ENCODE peak calls at places on chromosomes 16 and 17, in eight cellular contexts. T, P, W, F, E, N, A and C are unnamed samples.

GRCh38 chr17:29760279-29760721 is 137.6 kb upstream of the CORO6 start:
- DNase-seq in T (no peak), P (peak; percentile 45), W (no peak), F (peak; percentile 23), E (no peak), N (no peak), A (peak; percentile 67), C (peak; percentile 22)

GRCh38 chr17:50422738-50423137 is 3.3 kb upstream of the ACSF2 start:
- DNase-seq in T (no peak), P (no peak), W (no peak), F (no peak), E (no peak), N (no peak), A (no peak), C (no peak)

GRCh38 chr17:78442648-78443128 is 64.2 kb downstream of the PGS1 start:
- DNase-seq in T (peak; percentile 93), P (peak; percentile 93), W (no peak), F (no peak), E (no peak), N (peak; percentile 87), A (no peak), C (no peak)

GRCh38 chr17:68777243-68777855 is 176.2 kb upstream of the FAM20A start:
- DNase-seq in T (peak; percentile 85), P (peak; percentile 91), W (peak; percentile 27), F (peak; percentile 74), E (peak; percentile 66), N (no peak), A (peak; percentile 71), C (peak; percentile 62)

GRCh38 chr16:75758215-75758614 is 31.9 kb upstream of the CPHXL start:
- DNase-seq in T (no peak), P (peak; percentile 13), W (no peak), F (no peak), E (no peak), N (no peak), A (no peak), C (peak; percentile 3)

GRCh38 chr16:8469102-8469778 is 121.1 kb downstream of the TMEM114 start:
- DNase-seq in T (no peak), P (no peak), W (no peak), F (no peak), E (no peak), N (no peak), A (no peak), C (no peak)

GRCh38 chr16:86877108-86877507 is 298.8 kb downstream of the FOXL1 start:
- DNase-seq in T (no peak), P (no peak), W (no peak), F (no peak), E (no peak), N (no peak), A (no peak), C (no peak)

GRCh38 chr16:11801481-11802021 is 4.5 kb upstream of the ZC3H7A start:
- DNase-seq in T (no peak), P (no peak), W (peak; percentile 26), F (no peak), E (no peak), N (no peak), A (no peak), C (peak; percentile 79)

GRCh38 chr17:15912416-15912955 is 32.4 kb upstream of the ADORA2B start:
- DNase-seq in T (no peak), P (no peak), W (no peak), F (no peak), E (no peak), N (no peak), A (no peak), C (no peak)

GRCh38 chr16:54699656-54700055 is 231.0 kb upstream of the IRX5 start:
- DNase-seq in T (no peak), P (no peak), W (no peak), F (no peak), E (no peak), N (no peak), A (no peak), C (no peak)

GRCh38 chr16:77922355-77922754 is 100.0 kb upstream of the CLEC3A start:
- DNase-seq in T (no peak), P (no peak), W (no peak), F (no peak), E (no peak), N (no peak), A (no peak), C (no peak)

GRCh38 chr17:54903375-54903774 is 2.7 kb downstream of the TOM1L1 start:
- DNase-seq in T (no peak), P (peak; percentile 23), W (no peak), F (no peak), E (peak; percentile 83), N (no peak), A (no peak), C (no peak)

GRCh38 chr16:18804540-18804939 is 3.2 kb upstream of the ARL6IP1 start:
- DNase-seq in T (no peak), P (no peak), W (no peak), F (peak; percentile 37), E (no peak), N (no peak), A (no peak), C (no peak)

GRCh38 chr17:57570740-57571344 is 174.3 kb downstream of the CCDC182 start:
- DNase-seq in T (no peak), P (no peak), W (no peak), F (peak; percentile 27), E (no peak), N (no peak), A (no peak), C (no peak)

GRCh38 chr17:50834786-50835562 is 412 bp upstream of the WFIKKN2 start:
- DNase-seq in T (no peak), P (peak; percentile 51), W (no peak), F (peak; percentile 35), E (no peak), N (peak; percentile 76), A (no peak), C (no peak)

GRCh38 chr16:87800497-87800896 is 34.7 kb upstream of the KLHDC4 start:
- DNase-seq in T (no peak), P (no peak), W (no peak), F (no peak), E (no peak), N (no peak), A (no peak), C (no peak)

GRCh38 chr16:9334091-9334490 is 242.6 kb downstream of the HAPSTR1 start:
- DNase-seq in T (no peak), P (no peak), W (no peak), F (no peak), E (no peak), N (no peak), A (no peak), C (no peak)

GRCh38 chr17:57110579-57111367 is 25.7 kb downstream of the AKAP1 start:
- DNase-seq in T (no peak), P (no peak), W (no peak), F (no peak), E (no peak), N (no peak), A (no peak), C (no peak)

GRCh38 chr17:50575581-50576210 is 15.2 kb downstream of the CACNA1G start:
- DNase-seq in T (no peak), P (no peak), W (no peak), F (peak; percentile 46), E (no peak), N (no peak), A (no peak), C (no peak)

GRCh38 chr17:13395872-13396271 is 205.9 kb downstream of the HS3ST3A1 start:
- DNase-seq in T (no peak), P (peak; percentile 41), W (no peak), F (no peak), E (no peak), N (no peak), A (no peak), C (no peak)

GRCh38 chr17:36768355-36768754 is 167.0 kb downstream of the MRM1 start:
- DNase-seq in T (no peak), P (no peak), W (no peak), F (peak; percentile 68), E (no peak), N (no peak), A (no peak), C (no peak)
- TF ChIP-seq CTCF in T (no peak), P (no peak), W (no peak), F (peak; percentile 83), E (no peak), N (no peak), A (no peak), C (peak; percentile 35)

DNA sequence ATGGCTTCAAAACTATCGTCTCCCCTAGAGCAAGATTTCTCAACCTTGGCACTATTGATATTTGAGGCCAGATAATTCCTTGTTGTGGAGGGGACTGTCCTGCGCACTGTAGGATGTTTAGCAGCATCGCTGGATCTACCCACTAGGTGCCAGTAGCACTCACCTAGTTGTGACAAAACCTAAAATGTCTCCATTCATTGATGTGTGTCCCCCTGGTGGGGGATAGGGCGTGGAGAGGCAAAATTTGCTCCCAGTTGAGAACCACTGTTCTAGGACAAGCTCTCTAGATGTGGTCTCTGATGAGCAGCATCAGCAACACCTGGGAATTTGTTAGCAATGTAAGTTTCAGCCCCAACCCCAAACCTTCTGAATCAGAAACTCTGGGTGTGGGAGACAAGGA is 259.0 kb downstream of the XYLT1 start:
- DNase-seq in T (no peak), P (no peak), W (no peak), F (peak; percentile 91), E (no peak), N (no peak), A (peak; percentile 77), C (peak; percentile 11)
- TF ChIP-seq CTCF in T (peak; percentile 43), P (peak; percentile 13), W (peak; percentile 7), F (peak; percentile 90), E (no peak), N (no peak), A (peak; percentile 89), C (peak; percentile 68)

DNA sequence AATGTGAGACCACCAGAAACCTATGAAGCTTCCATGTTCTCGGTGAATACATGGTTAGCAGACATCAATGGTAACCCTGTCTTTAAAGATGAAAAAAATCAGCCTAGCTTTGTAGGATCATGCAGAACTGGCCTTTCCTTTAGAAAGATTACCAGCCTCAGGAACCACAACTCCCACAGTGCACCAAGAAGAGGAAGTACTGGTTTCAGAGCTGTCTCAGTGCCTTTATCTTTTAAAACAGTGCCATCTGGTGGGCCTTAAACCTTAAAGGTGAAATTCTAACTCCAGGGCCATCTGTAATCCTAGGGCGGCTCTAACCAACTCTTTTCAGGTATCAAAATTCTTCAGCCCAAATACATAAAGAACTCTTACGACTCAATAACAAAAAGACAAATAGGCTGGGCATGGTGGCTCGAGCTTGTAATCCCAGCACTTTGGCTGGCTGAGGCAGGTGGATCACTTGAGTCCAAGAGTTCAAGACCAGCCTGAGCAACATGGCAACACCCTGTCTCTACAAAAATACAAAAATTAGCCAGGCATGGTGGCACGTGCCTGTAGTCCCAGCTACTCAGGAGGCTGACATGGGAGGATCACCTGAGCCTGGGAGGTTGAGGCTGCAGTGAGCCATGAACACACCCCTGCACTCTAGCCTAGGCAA is 5.4 kb downstream of the ATPAF2 start:
- DNase-seq in T (no peak), P (peak; percentile 92), W (no peak), F (peak; percentile 95), E (peak; percentile 57), N (no peak), A (peak; percentile 87), C (peak; percentile 82)
- TF ChIP-seq CTCF in T (peak; percentile 73), P (peak; percentile 48), W (peak; percentile 52), F (peak; percentile 79), E (peak; percentile 26), N (peak; percentile 42), A (peak; percentile 86), C (peak; percentile 84)

DNA sequence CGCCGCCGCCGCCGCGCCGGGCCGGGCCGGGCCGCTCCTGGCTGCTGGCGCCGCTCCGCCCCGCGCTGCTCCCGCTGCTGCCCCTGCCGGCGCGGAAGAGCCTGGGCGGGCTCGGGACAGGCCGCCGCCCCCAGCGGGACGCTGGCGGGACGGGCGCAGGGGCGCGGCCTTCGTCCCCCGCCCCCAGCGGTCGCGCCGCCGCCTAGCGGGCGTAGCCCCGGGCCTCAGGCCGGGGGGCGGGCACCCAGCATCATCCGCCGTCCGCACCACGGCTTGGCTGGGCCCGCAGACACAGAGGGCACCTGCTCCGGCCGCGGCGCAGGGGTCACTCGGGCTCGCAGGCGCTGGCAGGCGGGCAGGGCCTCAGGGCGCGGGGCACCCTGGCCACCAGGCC is at the start of gene AMFR:
- DNase-seq in T (no peak), P (peak; percentile 89), W (peak; percentile 28), F (peak; percentile 85), E (peak; percentile 66), N (no peak), A (peak; percentile 91), C (peak; percentile 54)
- TF ChIP-seq CTCF in T (peak; percentile 60), P (peak; percentile 18), W (no peak), F (peak; percentile 35), E (peak; percentile 66), N (peak; percentile 63), A (peak; percentile 49), C (peak; percentile 69)